ENCODE peak calls at places on chromosomes 7 and 10, in four cellular contexts. One of them, this sample, is unnamed.

GRCh38 chr10:133324198-133324792 is 12.4 kb downstream of the CALY start:
- DNase-seq in foreskin melanocyte: no peak
- DNase-seq in renal cortical epithelial cell: peak
- DNase-seq in spleen: peak
- DNase-seq in this sample: peak

GRCh38 chr10:69640196-69640980 is 10.3 kb downstream of the FAM241B start:
- DNase-seq in spleen: peak
- DNase-seq in foreskin melanocyte: no peak
- DNase-seq in renal cortical epithelial cell: no peak
- DNase-seq in this sample: no peak

GRCh38 chr10:31413325-31413724 is 94.3 kb downstream of the ZEB1 start:
- DNase-seq in renal cortical epithelial cell: no peak
- DNase-seq in foreskin melanocyte: no peak
- DNase-seq in spleen: no peak
- DNase-seq in this sample: no peak

GRCh38 chr7:135801045-135801693 is 52.6 kb upstream of the FAM180A start:
- DNase-seq in renal cortical epithelial cell: peak
- DNase-seq in spleen: no peak
- DNase-seq in foreskin melanocyte: peak
- DNase-seq in this sample: peak

GRCh38 chr10:28796606-28797512 is 119.5 kb downstream of the BAMBI start:
- DNase-seq in foreskin melanocyte: no peak
- DNase-seq in renal cortical epithelial cell: peak
- DNase-seq in spleen: no peak
- DNase-seq in this sample: no peak

GRCh38 chr7:35993663-35994622 is 159.1 kb upstream of the EEPD1 start:
- DNase-seq in renal cortical epithelial cell: no peak
- DNase-seq in spleen: no peak
- DNase-seq in foreskin melanocyte: no peak
- DNase-seq in this sample: no peak

GRCh38 chr7:123355576-123356195 is 155.9 kb upstream of the SLC13A1 start:
- DNase-seq in renal cortical epithelial cell: peak
- DNase-seq in foreskin melanocyte: peak
- DNase-seq in spleen: no peak
- DNase-seq in this sample: peak

GRCh38 chr7:111508387-111508786 is 53.9 kb downstream of the IMMP2L start:
- DNase-seq in renal cortical epithelial cell: no peak
- DNase-seq in spleen: no peak
- DNase-seq in foreskin melanocyte: no peak
- DNase-seq in this sample: no peak

GRCh38 chr7:52639981-52640380 is 395.5 kb upstream of the POM121L12 start:
- DNase-seq in foreskin melanocyte: no peak
- DNase-seq in renal cortical epithelial cell: peak
- DNase-seq in spleen: no peak
- DNase-seq in this sample: no peak

GRCh38 chr10:31975157-31975765 is 46.6 kb upstream of the ARHGAP12 start:
- DNase-seq in spleen: no peak
- DNase-seq in foreskin melanocyte: no peak
- DNase-seq in renal cortical epithelial cell: no peak
- DNase-seq in this sample: no peak

GRCh38 chr10:21989453-21990154 is 13.9 kb downstream of the DNAJC1 start:
- DNase-seq in foreskin melanocyte: peak
- DNase-seq in renal cortical epithelial cell: peak
- DNase-seq in spleen: no peak
- DNase-seq in this sample: peak

GRCh38 chr7:116954443-116954838 is 1.1 kb downstream of the ST7 start:
- DNase-seq in spleen: no peak
- DNase-seq in foreskin melanocyte: no peak
- DNase-seq in renal cortical epithelial cell: no peak
- DNase-seq in this sample: no peak

GRCh38 chr10:124196659-124197058 is 103.3 kb upstream of the CHST15 start:
- DNase-seq in foreskin melanocyte: no peak
- DNase-seq in renal cortical epithelial cell: no peak
- DNase-seq in spleen: no peak
- DNase-seq in this sample: no peak

GRCh38 chr10:72316748-72317435 is 37.8 kb downstream of the DNAJB12 start:
- DNase-seq in foreskin melanocyte: no peak
- DNase-seq in spleen: peak
- DNase-seq in renal cortical epithelial cell: no peak
- DNase-seq in this sample: no peak

GRCh38 chr10:91782539-91782938 is 15.7 kb upstream of the TNKS2 start:
- DNase-seq in foreskin melanocyte: no peak
- DNase-seq in renal cortical epithelial cell: no peak
- DNase-seq in spleen: no peak
- DNase-seq in this sample: no peak

GRCh38 chr10:122010405-122011050 is 21.6 kb downstream of the TACC2 start:
- DNase-seq in renal cortical epithelial cell: no peak
- DNase-seq in foreskin melanocyte: no peak
- DNase-seq in spleen: no peak
- DNase-seq in this sample: no peak

GRCh38 chr7:155811895-155812761 is at the start of gene SHH:
- DNase-seq in foreskin melanocyte: no peak
- DNase-seq in renal cortical epithelial cell: no peak
- DNase-seq in spleen: no peak
- DNase-seq in this sample: no peak

GRCh38 chr10:92901819-92902234 is 53.5 kb downstream of the EXOC6 start:
- DNase-seq in foreskin melanocyte: no peak
- DNase-seq in spleen: no peak
- DNase-seq in renal cortical epithelial cell: no peak
- DNase-seq in this sample: no peak

GRCh38 chr10:105258036-105258673 is 617.1 kb downstream of the SORCS3 start:
- DNase-seq in renal cortical epithelial cell: no peak
- DNase-seq in spleen: no peak
- DNase-seq in foreskin melanocyte: no peak
- DNase-seq in this sample: no peak

GRCh38 chr7:118755067-118755625 is 530.6 kb downstream of the ANKRD7 start:
- DNase-seq in foreskin melanocyte: no peak
- DNase-seq in renal cortical epithelial cell: peak
- DNase-seq in spleen: no peak
- DNase-seq in this sample: no peak

GRCh38 chr7:16926283-16926682 is 44.5 kb upstream of the AGR3 start:
- DNase-seq in renal cortical epithelial cell: peak
- DNase-seq in foreskin melanocyte: peak
- DNase-seq in spleen: no peak
- DNase-seq in this sample: peak

GRCh38 chr7:122901250-122901649 is 15.0 kb upstream of the CADPS2 start:
- DNase-seq in spleen: no peak
- DNase-seq in foreskin melanocyte: no peak
- DNase-seq in renal cortical epithelial cell: no peak
- DNase-seq in this sample: no peak

GRCh38 chr7:34153680-34154270 is 248.4 kb downstream of the BMPER start:
- DNase-seq in foreskin melanocyte: no peak
- DNase-seq in renal cortical epithelial cell: no peak
- DNase-seq in spleen: no peak
- DNase-seq in this sample: no peak

GRCh38 chr10:61904711-61905445 is 3.4 kb downstream of the ARID5B start:
- DNase-seq in foreskin melanocyte: peak
- DNase-seq in renal cortical epithelial cell: peak
- DNase-seq in spleen: no peak
- DNase-seq in this sample: peak

GRCh38 chr10:50600831-50601466 is 22.8 kb downstream of the SGMS1 start:
- DNase-seq in renal cortical epithelial cell: no peak
- DNase-seq in spleen: no peak
- DNase-seq in foreskin melanocyte: peak
- DNase-seq in this sample: no peak

GRCh38 chr10:3042589-3042988 is 24.8 kb upstream of the PFKP start:
- DNase-seq in foreskin melanocyte: no peak
- DNase-seq in renal cortical epithelial cell: no peak
- DNase-seq in spleen: no peak
- DNase-seq in this sample: no peak

GRCh38 chr7:42426163-42426562 is 189.2 kb upstream of the GLI3 start:
- DNase-seq in renal cortical epithelial cell: no peak
- DNase-seq in spleen: no peak
- DNase-seq in foreskin melanocyte: peak
- DNase-seq in this sample: no peak

GRCh38 chr10:97150191-97150590 is 35.6 kb downstream of the SLIT1 start:
- DNase-seq in spleen: no peak
- DNase-seq in renal cortical epithelial cell: no peak
- DNase-seq in foreskin melanocyte: no peak
- DNase-seq in this sample: no peak

GRCh38 chr7:38318803-38319416 is 45.5 kb upstream of the TARP start:
- DNase-seq in renal cortical epithelial cell: peak
- DNase-seq in foreskin melanocyte: peak
- DNase-seq in spleen: no peak
- DNase-seq in this sample: peak

GRCh38 chr10:95445837-95446347 is 115.3 kb downstream of the SORBS1 start:
- DNase-seq in foreskin melanocyte: peak
- DNase-seq in spleen: no peak
- DNase-seq in renal cortical epithelial cell: peak
- DNase-seq in this sample: peak

GRCh38 chr7:14805105-14805719 is 97.3 kb downstream of the DGKB start:
- DNase-seq in renal cortical epithelial cell: no peak
- DNase-seq in spleen: no peak
- DNase-seq in foreskin melanocyte: no peak
- DNase-seq in this sample: no peak

GRCh38 chr10:7734821-7735220 is 31.7 kb downstream of the ITIH2 start:
- DNase-seq in renal cortical epithelial cell: no peak
- DNase-seq in spleen: no peak
- DNase-seq in foreskin melanocyte: no peak
- DNase-seq in this sample: no peak

GRCh38 chr10:122323941-122324675 is 50.4 kb upstream of the PLEKHA1 start:
- DNase-seq in spleen: no peak
- DNase-seq in renal cortical epithelial cell: peak
- DNase-seq in foreskin melanocyte: peak
- DNase-seq in this sample: no peak

GRCh38 chr10:96675846-96676245 is 44.5 kb downstream of the PIK3AP1 start:
- DNase-seq in spleen: no peak
- DNase-seq in renal cortical epithelial cell: no peak
- DNase-seq in foreskin melanocyte: no peak
- DNase-seq in this sample: no peak

GRCh38 chr7:51592822-51593221 is 276.2 kb upstream of the COBL start:
- DNase-seq in renal cortical epithelial cell: no peak
- DNase-seq in foreskin melanocyte: no peak
- DNase-seq in spleen: no peak
- DNase-seq in this sample: peak

GRCh38 chr10:57699944-57700343 is 567.8 kb downstream of the IPMK start:
- DNase-seq in renal cortical epithelial cell: peak
- DNase-seq in foreskin melanocyte: no peak
- DNase-seq in spleen: no peak
- DNase-seq in this sample: no peak

GRCh38 chr10:104802941-104803340 is 161.9 kb downstream of the SORCS3 start:
- DNase-seq in renal cortical epithelial cell: peak
- DNase-seq in foreskin melanocyte: no peak
- DNase-seq in spleen: no peak
- DNase-seq in this sample: no peak

GRCh38 chr7:5595545-5596045 is 172.0 kb upstream of the TNRC18 start:
- DNase-seq in foreskin melanocyte: no peak
- DNase-seq in spleen: no peak
- DNase-seq in renal cortical epithelial cell: no peak
- DNase-seq in this sample: no peak

GRCh38 chr7:138556771-138557484 is 96.9 kb downstream of the TRIM24 start:
- DNase-seq in foreskin melanocyte: no peak
- DNase-seq in renal cortical epithelial cell: no peak
- DNase-seq in spleen: no peak
- DNase-seq in this sample: peak

This sample was measured in HAP-1.